ENCODE peak calls at places on chromosome 2, in six cellular contexts. A is gastrocnemius medialis, M is OCI-LY7, R is kidney, N is body of pancreas, H is cardiac fibroblast. L is an unnamed sample.

GRCh38 chr2:239009001-239009961 is 161.4 kb downstream of the TWIST2 start:
- DNase-seq in A (no peak), M (no peak), R (peak; percentile 64), N (no peak), H (no peak), L (no peak)

GRCh38 chr2:120591572-120591971 is 144.1 kb upstream of the GLI2 start:
- DNase-seq in A (no peak), M (no peak), R (peak; percentile 7), N (no peak), H (no peak), L (no peak)

GRCh38 chr2:26801342-26801741 is 15.5 kb downstream of the CENPA start:
- DNase-seq in A (no peak), M (no peak), R (no peak), N (no peak), H (no peak), L (no peak)

GRCh38 chr2:108978709-108979111 is 10.3 kb downstream of the EDAR start:
- DNase-seq in A (no peak), M (no peak), R (no peak), N (no peak), H (no peak), L (no peak)

GRCh38 chr2:65458999-65459398 is 26.6 kb upstream of the SPRED2 start:
- DNase-seq in A (no peak), M (no peak), R (no peak), N (no peak), H (no peak), L (no peak)

GRCh38 chr2:208064220-208064951 is 39.1 kb upstream of the PLEKHM3 start:
- DNase-seq in A (no peak), M (no peak), R (no peak), N (no peak), H (peak; percentile 89), L (no peak)

GRCh38 chr2:160220545-160221009 is 20.5 kb upstream of the ITGB6 start:
- DNase-seq in A (no peak), M (no peak), R (no peak), N (no peak), H (no peak), L (no peak)

GRCh38 chr2:216497808-216498366 is 757 bp upstream of the RPL37A start:
- DNase-seq in A (no peak), M (no peak), R (no peak), N (no peak), H (no peak), L (no peak)

GRCh38 chr2:37881397-37881796 is 43.7 kb upstream of the RMDN2 start:
- DNase-seq in A (no peak), M (no peak), R (no peak), N (no peak), H (no peak), L (no peak)

DNA sequence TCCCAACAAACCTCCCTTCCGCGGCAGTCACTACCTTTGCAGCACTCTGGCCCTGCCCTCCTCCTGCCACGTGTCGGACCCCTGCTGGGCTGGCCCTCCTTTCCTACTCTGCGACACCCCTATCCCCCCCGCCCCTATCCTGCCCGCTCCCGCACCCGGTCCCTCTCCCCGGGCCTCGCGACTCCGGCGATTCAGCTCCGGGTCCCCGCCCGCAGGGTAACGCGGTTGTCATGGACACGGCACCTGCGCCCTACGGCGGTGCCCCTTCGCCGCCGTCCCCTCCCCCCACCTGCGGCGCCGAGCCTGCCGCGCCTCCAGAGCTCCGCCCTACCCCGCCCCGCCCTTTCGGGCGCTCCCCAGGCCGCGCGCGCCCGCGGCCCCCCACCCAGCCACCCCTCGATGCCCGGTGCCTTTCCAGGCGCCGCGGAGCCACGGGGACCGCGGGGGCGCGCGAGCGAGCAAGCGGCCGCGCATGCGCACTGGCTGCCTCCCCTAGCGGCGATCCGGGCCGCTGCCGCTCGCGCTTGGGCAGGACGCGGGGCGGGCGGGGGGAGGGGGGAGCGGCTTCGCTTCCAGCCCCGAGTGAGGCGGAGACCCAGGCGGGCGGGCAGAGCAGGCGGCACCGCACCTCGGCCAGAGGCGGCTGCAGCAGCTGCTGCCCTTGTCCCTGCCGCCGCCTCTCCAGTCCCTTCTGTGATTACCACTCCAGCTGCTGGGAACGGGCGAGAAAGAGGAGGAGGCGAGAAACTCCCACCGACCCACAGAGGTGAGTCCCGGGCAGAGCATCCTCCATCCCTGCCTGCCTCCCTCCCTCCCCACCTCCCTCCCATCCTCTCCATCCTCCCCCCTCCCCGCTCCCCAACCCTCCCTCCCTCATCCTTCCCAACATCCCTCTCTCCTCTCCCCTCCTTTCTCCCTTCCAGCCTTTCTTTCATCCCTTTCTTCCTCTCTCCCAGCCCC is at the start of gene CTNNA2:
- DNase-seq in A (no peak), M (no peak), R (peak; percentile 75), N (peak; percentile 82), H (no peak), L (peak; percentile 68)
- H3K4me3 ChIP-seq in A (peak within 1 kb of the TSS; percentile 21), M (no peak within 1 kb of the TSS), R (peak within 1 kb of the TSS; percentile 39), N (no peak within 1 kb of the TSS), H (no peak within 1 kb of the TSS), L (peak within 1 kb of the TSS; percentile 89)

DNA sequence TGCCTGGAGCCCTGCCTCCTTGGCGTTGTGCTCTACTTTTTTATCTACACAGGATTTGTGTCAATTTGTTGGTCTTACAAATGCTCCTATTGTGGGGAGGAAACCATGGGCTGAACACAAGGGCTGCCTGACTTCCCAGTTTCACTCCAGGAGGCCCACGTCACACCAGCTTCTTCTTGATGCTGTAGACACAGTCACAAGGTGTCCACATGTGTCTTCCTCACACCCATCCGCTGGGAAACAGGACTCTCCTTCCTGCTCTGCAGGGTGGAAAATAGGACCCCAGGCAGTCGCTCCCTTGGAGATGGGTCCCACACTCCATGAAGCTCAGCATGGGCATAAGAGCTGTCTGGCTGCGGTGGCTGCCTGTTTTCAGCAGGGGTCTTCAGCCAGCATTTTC is 468.2 kb downstream of the EPHA4 start:
- DNase-seq in A (no peak), M (no peak), R (peak; percentile 51), N (no peak), H (no peak), L (no peak)
- H3K4me3 ChIP-seq in A (peak overlapping the region; percentile 5), M (no peak overlapping the region), R (no peak overlapping the region), N (no peak overlapping the region), H (no peak overlapping the region), L (no peak overlapping the region)

GRCh38 chr2:241560883-241561474 is 2.4 kb downstream of the BOK start:
- DNase-seq in A (no peak), M (no peak), R (peak; percentile 82), N (peak; percentile 20), H (no peak), L (no peak)
- H3K4me3 ChIP-seq in A (no peak overlapping the region), M (no peak overlapping the region), R (peak overlapping the region; percentile 65), N (no peak overlapping the region), H (no peak overlapping the region), L (no peak overlapping the region)

GRCh38 chr2:8488001-8488738 is 193.7 kb upstream of the ID2 start:
- DNase-seq in A (no peak), M (no peak), R (no peak), N (peak; percentile 23), H (no peak), L (no peak)
- H3K4me3 ChIP-seq in A (no peak overlapping the region), M (no peak overlapping the region), R (peak overlapping the region; percentile 29), N (no peak overlapping the region), H (no peak overlapping the region), L (no peak overlapping the region)

GRCh38 chr2:85213404-85213803 is 80.2 kb downstream of the TCF7L1 start:
- DNase-seq in A (peak; percentile 46), M (no peak), R (no peak), N (no peak), H (no peak), L (no peak)

GRCh38 chr2:85213893-85214512 is 80.8 kb downstream of the TCF7L1 start:
- DNase-seq in A (no peak), M (no peak), R (no peak), N (no peak), H (no peak), L (no peak)

GRCh38 chr2:85216927-85217326 is 83.7 kb downstream of the TCF7L1 start:
- DNase-seq in A (no peak), M (no peak), R (no peak), N (no peak), H (no peak), L (no peak)

GRCh38 chr2:85215074-85216050 is 82.2 kb downstream of the TCF7L1 start:
- DNase-seq in A (no peak), M (peak; percentile 8), R (no peak), N (peak; percentile 29), H (peak; percentile 31), L (no peak)

GRCh38 chr2:85216051-85216431 is 82.8 kb downstream of the TCF7L1 start:
- DNase-seq in A (no peak), M (no peak), R (no peak), N (no peak), H (no peak), L (no peak)
- H3K4me3 ChIP-seq in A (no peak overlapping the region), M (no peak overlapping the region), R (no peak overlapping the region), N (no peak overlapping the region), H (no peak overlapping the region), L (no peak overlapping the region)

L was measured in iPS DF 6.9.